ENCODE peak calls at places on chromosomes 3 and 15, in nine cellular contexts. B is adrenal gland, Z is transverse colon, P is esophagus squamous epithelium, N is suprapubic skin, X is heart left ventricle, J is sigmoid colon, G is breast epithelium, W is uterus. T is an unnamed sample.

GRCh38 chr15:94263341-94264273 is 32.2 kb downstream of the MCTP2 start:
- DNase-seq in B (no peak), Z (no peak), P (no peak), N (no peak), X (no peak), J (no peak), G (no peak), W (no peak), T (no peak)

GRCh38 chr3:195558602-195559001 is 15.5 kb upstream of the PPP1R2 start:
- DNase-seq in B (no peak), Z (peak; percentile 47), P (no peak), N (no peak), X (no peak), J (no peak), G (no peak), W (no peak), T (no peak)

GRCh38 chr3:8891774-8892173 is 71.5 kb downstream of the RAD18 start:
- DNase-seq in B (no peak), Z (no peak), P (no peak), N (no peak), X (no peak), J (no peak), G (no peak), W (no peak), T (no peak)

GRCh38 chr15:43465105-43465504 is 27.9 kb downstream of the TP53BP1 start:
- DNase-seq in B (no peak), Z (no peak), P (no peak), N (no peak), X (no peak), J (no peak), G (no peak), W (no peak), T (no peak)

GRCh38 chr3:78899846-78900245 is 868.0 kb downstream of the ROBO1 start:
- DNase-seq in B (no peak), Z (no peak), P (no peak), N (no peak), X (no peak), J (no peak), G (no peak), W (no peak), T (no peak)

GRCh38 chr15:38706956-38707355 is 142.3 kb upstream of the RASGRP1 start:
- DNase-seq in B (no peak), Z (no peak), P (no peak), N (no peak), X (no peak), J (no peak), G (no peak), W (no peak), T (no peak)

GRCh38 chr3:14453841-14454630 is 51.6 kb downstream of the SLC6A6 start:
- DNase-seq in B (peak; percentile 66), Z (no peak), P (no peak), N (no peak), X (no peak), J (no peak), G (no peak), W (no peak), T (no peak)

GRCh38 chr15:72034859-72035650 is 82.9 kb downstream of the MYO9A start:
- DNase-seq in B (no peak), Z (no peak), P (no peak), N (no peak), X (no peak), J (no peak), G (no peak), W (no peak), T (no peak)

GRCh38 chr3:115912372-115912771 is 289.1 kb downstream of the GAP43 start:
- DNase-seq in B (peak; percentile 83), Z (no peak), P (no peak), N (no peak), X (no peak), J (no peak), G (no peak), W (no peak), T (no peak)

GRCh38 chr15:71125831-71126453 is 10.7 kb downstream of the THSD4 start:
- DNase-seq in B (no peak), Z (no peak), P (no peak), N (no peak), X (no peak), J (no peak), G (no peak), W (no peak), T (no peak)

GRCh38 chr15:24761704-24762302 is 86.2 kb downstream of the NPAP1 start:
- DNase-seq in B (no peak), Z (no peak), P (no peak), N (no peak), X (no peak), J (no peak), G (no peak), W (no peak), T (no peak)

GRCh38 chr3:195853036-195853435 is 41.3 kb upstream of the MUC4 start:
- DNase-seq in B (no peak), Z (no peak), P (no peak), N (no peak), X (no peak), J (no peak), G (no peak), W (no peak), T (no peak)

GRCh38 chr15:76057332-76058000 is 2.3 kb upstream of the TMEM266 start:
- DNase-seq in B (peak; percentile 55), Z (peak; percentile 14), P (no peak), N (no peak), X (peak; percentile 14), J (no peak), G (no peak), W (no peak), T (no peak)

GRCh38 chr3:152471814-152472605 is 203.3 kb downstream of the MBNL1 start:
- DNase-seq in B (peak; percentile 88), Z (peak; percentile 77), P (no peak), N (peak; percentile 68), X (peak; percentile 68), J (peak; percentile 73), G (no peak), W (peak; percentile 73), T (peak; percentile 10)

GRCh38 chr3:10353160-10353559 is 32.2 kb upstream of the SEC13 start:
- DNase-seq in B (no peak), Z (no peak), P (no peak), N (no peak), X (no peak), J (no peak), G (no peak), W (no peak), T (no peak)

GRCh38 chr3:100492059-100492809 is at the start of gene TMEM45A:
- DNase-seq in B (peak; percentile 98), Z (peak; percentile 95), P (peak; percentile 35), N (peak; percentile 96), X (peak; percentile 94), J (peak; percentile 97), G (peak; percentile 87), W (peak; percentile 95), T (peak; percentile 93)
- TF ChIP-seq POLR2A in B (peak; percentile 91), Z (peak; percentile 47), P (peak; percentile 43), N (peak; percentile 26), X (no peak), J (peak; percentile 23), G (no peak), W (peak; percentile 65), T (peak; percentile 64)

GRCh38 chr15:64046347-64047153 is at the start of gene DAPK2:
- DNase-seq in B (peak; percentile 70), Z (peak; percentile 83), P (no peak), N (peak; percentile 71), X (peak; percentile 75), J (peak; percentile 78), G (no peak), W (peak; percentile 44), T (peak; percentile 70)
- TF ChIP-seq POLR2A in B (peak; percentile 22), Z (no peak), P (no peak), N (no peak), X (no peak), J (no peak), G (no peak), W (no peak), T (peak; percentile 18)

DNA sequence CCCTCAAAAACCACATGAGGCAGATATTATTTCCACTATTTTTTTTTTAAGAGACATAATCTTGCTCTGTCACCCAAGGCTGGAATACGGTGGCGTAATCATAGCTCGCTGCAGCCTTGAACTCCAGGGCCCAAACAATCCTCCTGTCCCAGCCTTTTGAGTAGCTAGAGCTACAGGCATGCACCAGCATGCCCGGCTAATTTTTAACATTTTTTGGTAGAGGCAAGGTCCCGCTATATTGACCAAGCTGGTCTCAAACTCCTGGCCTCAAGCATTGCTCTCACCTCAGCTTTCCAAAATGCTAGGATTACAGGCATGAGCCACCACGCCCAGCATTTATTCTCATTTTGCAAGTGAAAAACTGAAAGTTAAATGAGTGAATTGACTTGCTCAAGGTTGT is 50.8 kb upstream of the PIAS1 start:
- DNase-seq in B (peak; percentile 66), Z (no peak), P (no peak), N (no peak), X (no peak), J (no peak), G (no peak), W (no peak), T (no peak)
- TF ChIP-seq POLR2A in B (no peak), Z (no peak), P (no peak), N (no peak), X (no peak), J (no peak), G (no peak), W (no peak), T (no peak)

GRCh38 chr3:71725279-71725991 is at the start of gene EIF4E3:
- DNase-seq in B (no peak), Z (peak; percentile 42), P (no peak), N (peak; percentile 71), X (peak; percentile 46), J (peak; percentile 70), G (no peak), W (peak; percentile 31), T (peak; percentile 67)

GRCh38 chr3:71726106-71726505 is 904 bp upstream of the EIF4E3 start:
- DNase-seq in B (no peak), Z (peak; percentile 26), P (no peak), N (no peak), X (no peak), J (no peak), G (no peak), W (no peak), T (no peak)

GRCh38 chr3:71723452-71724170 is 1.6 kb downstream of the EIF4E3 start:
- DNase-seq in B (no peak), Z (no peak), P (no peak), N (no peak), X (no peak), J (no peak), G (no peak), W (no peak), T (no peak)

GRCh38 chr3:71724171-71724453 is 1.1 kb downstream of the EIF4E3 start:
- DNase-seq in B (no peak), Z (no peak), P (no peak), N (no peak), X (no peak), J (no peak), G (no peak), W (no peak), T (no peak)

DNA sequence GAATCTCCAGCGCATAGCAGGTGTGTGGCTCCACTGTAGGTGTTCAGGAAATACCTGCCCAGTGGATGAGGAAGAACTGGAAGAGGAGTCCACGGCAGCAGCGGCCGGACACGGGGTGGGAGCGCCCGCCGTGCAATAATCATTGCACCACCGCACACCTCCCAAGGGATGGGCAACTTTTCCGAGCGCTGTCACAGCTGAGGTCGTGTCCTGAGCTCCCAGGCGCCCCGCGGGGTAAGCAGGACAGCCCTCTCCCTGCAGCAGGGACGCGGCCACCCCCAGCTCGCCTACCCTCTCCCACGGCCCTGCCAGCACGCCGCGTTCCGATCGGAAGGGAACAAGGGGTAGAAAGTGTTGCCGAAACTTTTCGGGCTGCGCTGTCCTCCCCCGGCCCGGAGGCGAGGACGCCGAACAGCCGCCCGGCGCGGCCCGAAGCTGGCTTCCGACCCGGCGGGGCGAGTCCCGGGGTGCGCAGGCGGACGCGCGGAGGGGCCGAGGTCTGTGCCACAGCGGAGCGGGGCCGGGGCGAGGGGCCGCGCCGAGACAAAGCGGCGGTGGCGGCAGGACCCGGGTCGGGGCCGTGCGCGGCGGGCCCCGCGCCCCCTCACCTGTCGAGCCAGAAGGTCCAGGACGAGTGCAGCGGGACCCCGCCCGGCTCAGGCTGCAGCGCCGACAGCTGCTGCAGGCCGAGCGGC is 471 bp downstream of the EIF4E3 start:
- DNase-seq in B (peak; percentile 67), Z (peak; percentile 69), P (no peak), N (peak; percentile 73), X (peak; percentile 24), J (peak; percentile 73), G (no peak), W (peak; percentile 31), T (peak; percentile 44)
- TF ChIP-seq POLR2A in B (peak; percentile 20), Z (peak; percentile 84), P (no peak), N (no peak), X (no peak), J (no peak), G (no peak), W (no peak), T (no peak)

T was measured in H54.